ENCODE peak calls at places on chromosome 13, in nine cellular contexts. D, M, B, Z, K, U, J, G and N are unnamed samples.

GRCh38 chr13:110638814-110639806 is 23.8 kb downstream of the NAXD start:
- DNase-seq in D (peak), M (no peak), B (no peak), Z (no peak), K (no peak), U (no peak), J (peak), G (no peak), N (no peak)

GRCh38 chr13:59247166-59247565 is 916.6 kb downstream of the DIAPH3 start:
- DNase-seq in D (peak), M (no peak), B (no peak), Z (no peak), K (no peak), U (peak), J (no peak), G (no peak), N (no peak)

GRCh38 chr13:37700887-37701286 is 102.3 kb upstream of the POSTN start:
- DNase-seq in D (no peak), M (no peak), B (no peak), Z (no peak), K (peak), U (no peak), J (no peak), G (no peak), N (no peak)

GRCh38 chr13:48818495-48818961 is 157.2 kb upstream of the FNDC3A start:
- DNase-seq in D (no peak), M (no peak), B (no peak), Z (no peak), K (peak), U (no peak), J (no peak), G (no peak), N (peak)

GRCh38 chr13:111480976-111481375 is 160.5 kb downstream of the TEX29 start:
- DNase-seq in D (peak), M (no peak), B (no peak), Z (no peak), K (no peak), U (no peak), J (no peak), G (no peak), N (no peak)

GRCh38 chr13:48909088-48909389 is 66.7 kb upstream of the FNDC3A start:
- DNase-seq in D (no peak), M (no peak), B (no peak), Z (no peak), K (no peak), U (peak), J (no peak), G (no peak), N (no peak)

GRCh38 chr13:44855860-44856259 is 133.4 kb downstream of the NUFIP1 start:
- DNase-seq in D (no peak), M (no peak), B (no peak), Z (no peak), K (no peak), U (no peak), J (no peak), G (no peak), N (no peak)

GRCh38 chr13:77036294-77036693 is 9.3 kb upstream of the FBXL3 start:
- DNase-seq in D (no peak), M (no peak), B (no peak), Z (no peak), K (no peak), U (no peak), J (no peak), G (no peak), N (no peak)

GRCh38 chr13:77489566-77490337 is 45.8 kb upstream of the SCEL start:
- DNase-seq in D (no peak), M (no peak), B (no peak), Z (no peak), K (no peak), U (no peak), J (no peak), G (no peak), N (no peak)

GRCh38 chr13:89401209-89401810 is 1730.1 kb downstream of the SLITRK5 start:
- DNase-seq in D (no peak), M (no peak), B (no peak), Z (no peak), K (peak), U (no peak), J (no peak), G (no peak), N (no peak)

GRCh38 chr13:73720216-73720840 is 413.9 kb downstream of the KLF12 start:
- DNase-seq in D (no peak), M (no peak), B (no peak), Z (no peak), K (peak), U (no peak), J (no peak), G (no peak), N (no peak)

GRCh38 chr13:40483601-40484000 is 182.8 kb downstream of the FOXO1 start:
- DNase-seq in D (no peak), M (no peak), B (no peak), Z (no peak), K (no peak), U (peak), J (no peak), G (no peak), N (no peak)

GRCh38 chr13:51284339-51284738 is 55.2 kb upstream of the SERPINE3 start:
- DNase-seq in D (no peak), M (no peak), B (no peak), Z (no peak), K (no peak), U (no peak), J (peak), G (no peak), N (no peak)

GRCh38 chr13:98452851-98453250 is 124.1 kb downstream of the STK24 start:
- DNase-seq in D (no peak), M (no peak), B (no peak), Z (no peak), K (no peak), U (no peak), J (no peak), G (no peak), N (no peak)

GRCh38 chr13:39311619-39312018 is 273.4 kb downstream of the NHLRC3 start:
- DNase-seq in D (no peak), M (no peak), B (no peak), Z (no peak), K (no peak), U (peak), J (no peak), G (no peak), N (no peak)

GRCh38 chr13:109533350-109533749 is 253.0 kb downstream of the IRS2 start:
- DNase-seq in D (no peak), M (no peak), B (no peak), Z (no peak), K (no peak), U (no peak), J (no peak), G (no peak), N (no peak)

GRCh38 chr13:51435002-51435578 is 17.7 kb downstream of the INTS6 start:
- DNase-seq in D (no peak), M (no peak), B (no peak), Z (no peak), K (peak), U (no peak), J (no peak), G (no peak), N (no peak)

GRCh38 chr13:92734545-92734944 is 492.1 kb upstream of the GPC6 start:
- DNase-seq in D (no peak), M (no peak), B (no peak), Z (no peak), K (no peak), U (no peak), J (no peak), G (no peak), N (no peak)

GRCh38 chr13:24693862-24694471 is 13.8 kb downstream of the ATP12A start:
- DNase-seq in D (peak), M (peak), B (peak), Z (no peak), K (peak), U (no peak), J (peak), G (no peak), N (peak)
- TF ChIP-seq POLR2A in D (no peak), M (no peak), B (no peak), Z (no peak), K (no peak), U (no peak), J (no peak), G (no peak), N (no peak)

DNA sequence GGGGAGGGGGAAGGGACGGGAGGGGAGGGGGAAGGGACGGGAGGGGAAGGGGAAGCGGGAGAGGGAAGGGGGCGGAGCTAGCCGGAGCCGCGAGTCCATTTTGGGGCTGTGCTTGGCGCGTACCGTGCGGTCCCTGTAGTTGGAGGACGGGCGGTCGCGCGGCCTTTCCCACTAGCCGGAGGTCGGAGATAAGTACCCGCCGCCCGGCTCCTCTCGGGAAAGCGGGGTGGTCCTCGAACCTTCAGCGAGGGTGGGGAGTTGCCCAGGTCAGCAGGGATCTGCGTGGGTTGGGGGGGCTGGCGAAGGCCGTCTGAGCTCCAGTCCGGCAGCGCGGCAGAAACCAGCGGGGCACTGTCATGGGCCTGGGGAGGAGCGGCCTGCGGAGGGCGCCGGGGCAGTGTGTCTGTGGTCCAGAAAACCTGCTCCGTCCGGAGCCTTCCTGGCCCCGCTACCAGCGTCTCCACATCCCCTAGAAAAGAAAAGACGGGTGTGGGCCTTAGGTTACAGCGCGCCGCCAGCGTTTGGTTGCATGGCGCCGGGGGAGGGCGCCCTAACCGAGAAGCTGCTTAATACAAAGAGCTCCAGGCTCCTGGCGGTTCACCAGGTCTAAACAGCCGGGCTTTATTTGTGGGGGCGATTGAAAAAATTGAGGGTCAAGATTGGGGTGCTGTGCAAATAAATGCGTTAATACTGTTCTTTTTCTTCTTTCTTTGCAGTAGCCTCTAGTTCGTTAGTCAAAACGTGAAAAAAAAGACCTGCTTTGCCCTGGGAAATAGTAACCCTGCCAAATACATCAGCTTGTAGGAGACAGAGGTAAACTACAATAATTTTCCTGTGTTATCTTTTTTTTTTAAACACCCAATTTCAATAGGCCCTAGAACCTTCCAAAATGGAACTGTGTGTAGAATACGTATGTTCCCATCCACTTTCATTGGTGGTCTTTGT is at the start of gene TRIM13:
- DNase-seq in D (peak), M (peak), B (peak), Z (peak), K (peak), U (peak), J (peak), G (peak), N (peak)
- TF ChIP-seq POLR2A in D (no peak), M (no peak), B (peak), Z (peak), K (peak), U (no peak), J (peak), G (peak), N (peak)

DNA sequence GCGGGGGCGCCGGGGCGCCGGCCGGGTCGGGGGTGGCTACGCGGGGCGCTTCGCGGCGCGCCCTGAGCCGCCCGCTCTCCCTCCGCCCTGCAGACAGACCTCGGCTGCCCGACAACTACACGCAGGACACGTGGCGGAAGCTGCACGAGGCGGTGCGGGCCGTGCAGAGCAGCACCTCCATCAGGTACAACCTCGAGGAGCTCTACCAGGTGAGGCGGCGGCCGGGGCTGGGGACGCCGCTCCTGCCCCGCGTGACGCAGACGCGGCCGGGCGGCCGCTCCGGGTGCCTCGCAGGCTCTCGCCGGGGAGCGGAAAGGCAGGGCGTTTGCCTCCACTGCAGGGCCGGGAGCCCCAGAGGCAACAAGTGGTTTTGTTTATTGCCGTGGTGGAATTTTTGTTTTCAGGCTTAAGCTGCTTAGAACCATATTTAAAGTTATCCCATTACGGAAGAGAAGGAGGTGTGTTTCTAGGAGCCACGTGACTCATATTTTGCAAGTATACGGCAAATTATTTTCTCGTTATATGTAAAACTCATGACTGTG is 538 bp downstream of the CUL4A start:
- DNase-seq in D (peak), M (peak), B (peak), Z (peak), K (peak), U (peak), J (peak), G (peak), N (peak)
- TF ChIP-seq POLR2A in D (no peak), M (no peak), B (peak), Z (no peak), K (no peak), U (no peak), J (peak), G (no peak), N (no peak)

GRCh38 chr13:100088648-100089601 is at the start of gene PCCA:
- DNase-seq in D (peak), M (peak), B (peak), Z (peak), K (peak), U (peak), J (peak), G (peak), N (peak)
- TF ChIP-seq POLR2A in D (no peak), M (peak), B (peak), Z (peak), K (no peak), U (no peak), J (peak), G (peak), N (peak)

GRCh38 chr13:99522288-99522687 is 21.0 kb downstream of the TM9SF2 start:
- DNase-seq in D (no peak), M (no peak), B (no peak), Z (no peak), K (peak), U (no peak), J (no peak), G (no peak), N (no peak)

GRCh38 chr13:99527346-99527745 is 26.1 kb downstream of the TM9SF2 start:
- DNase-seq in D (no peak), M (no peak), B (no peak), Z (no peak), K (no peak), U (no peak), J (no peak), G (no peak), N (no peak)

GRCh38 chr13:99526549-99526948 is 25.3 kb downstream of the TM9SF2 start:
- DNase-seq in D (no peak), M (no peak), B (no peak), Z (no peak), K (no peak), U (no peak), J (no peak), G (no peak), N (no peak)

GRCh38 chr13:99525967-99526366 is 24.7 kb downstream of the TM9SF2 start:
- DNase-seq in D (no peak), M (no peak), B (no peak), Z (no peak), K (peak), U (no peak), J (no peak), G (no peak), N (no peak)

GRCh38 chr13:99523838-99524237 is 22.6 kb downstream of the TM9SF2 start:
- DNase-seq in D (no peak), M (no peak), B (no peak), Z (no peak), K (no peak), U (no peak), J (no peak), G (no peak), N (no peak)
- TF ChIP-seq POLR2A in D (no peak), M (no peak), B (no peak), Z (no peak), K (no peak), U (no peak), J (no peak), G (no peak), N (no peak)

GRCh38 chr13:20796791-20797513 is 23.2 kb upstream of the EEF1AKMT1 start:
- DNase-seq in D (no peak), M (no peak), B (no peak), Z (no peak), K (peak), U (no peak), J (no peak), G (no peak), N (no peak)
- TF ChIP-seq POLR2A in D (no peak), M (no peak), B (no peak), Z (no peak), K (no peak), U (no peak), J (no peak), G (no peak), N (no peak)

DNA sequence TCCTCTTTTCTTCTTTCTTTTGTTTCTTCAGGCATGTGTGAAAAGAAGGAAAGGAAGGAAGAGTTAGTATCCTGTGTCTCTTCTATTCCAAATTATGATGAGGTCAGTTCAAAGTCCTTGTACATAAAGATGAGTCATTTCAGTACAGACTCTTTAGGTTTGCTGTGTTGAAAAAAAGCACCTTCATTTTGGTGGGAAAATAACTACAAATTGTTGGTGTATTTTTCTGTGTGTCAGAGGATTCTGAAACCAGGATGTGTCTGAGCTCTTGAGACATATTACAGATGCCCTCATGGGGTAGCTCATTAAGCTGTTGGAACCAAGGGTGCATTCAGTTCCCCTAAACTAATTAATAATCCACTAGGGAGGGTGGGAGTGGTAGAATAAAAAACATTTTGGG is 5.8 kb upstream of the HSPH1 start:
- DNase-seq in D (no peak), M (no peak), B (no peak), Z (no peak), K (peak), U (no peak), J (no peak), G (no peak), N (no peak)
- TF ChIP-seq POLR2A in D (no peak), M (no peak), B (no peak), Z (no peak), K (no peak), U (no peak), J (no peak), G (no peak), N (no peak)

GRCh38 chr13:113452942-113453901 is at the start of gene ADPRHL1:
- DNase-seq in D (no peak), M (no peak), B (no peak), Z (peak), K (no peak), U (peak), J (no peak), G (no peak), N (no peak)
- TF ChIP-seq POLR2A in D (no peak), M (no peak), B (no peak), Z (no peak), K (no peak), U (peak), J (no peak), G (no peak), N (no peak)